ENCODE peak calls at places on chromosomes 16 and 17, in four cellular contexts. T is IMR-90, J is mesenchymal stem cell, O is mesendoderm. Z is an unnamed sample.

GRCh38 chr17:36627101-36627500 is 25.7 kb downstream of the MRM1 start:
- DNase-seq in J (no peak), O (no peak), T (no peak), Z (no peak)

GRCh38 chr16:84820771-84821170 is 986 bp downstream of the CRISPLD2 start:
- DNase-seq in J (no peak), O (no peak), T (no peak), Z (no peak)

GRCh38 chr17:68453991-68454665 is 3.2 kb downstream of the WIPI1 start:
- DNase-seq in O (no peak), J (no peak), T (no peak), Z (no peak)

GRCh38 chr16:20899503-20900298 is 457 bp downstream of the DCUN1D3 start:
- DNase-seq in J (no peak), O (peak), T (no peak), Z (peak)

GRCh38 chr17:38881600-38882191 is 11.8 kb downstream of the LASP1 start:
- DNase-seq in T (peak), J (peak), O (no peak), Z (no peak)

GRCh38 chr17:75725504-75725903 is 4.2 kb downstream of the ITGB4 start:
- DNase-seq in T (no peak), O (no peak), J (no peak), Z (no peak)

GRCh38 chr16:85253127-85253941 is 141.1 kb upstream of the CIBAR2 start:
- DNase-seq in O (peak), J (peak), T (peak), Z (peak)

GRCh38 chr16:11672206-11673090 is 4.2 kb downstream of the SNN start:
- DNase-seq in J (no peak), O (no peak), T (no peak), Z (no peak)

GRCh38 chr16:87156195-87156594 is 161.0 kb downstream of the C16orf95 start:
- DNase-seq in O (no peak), J (no peak), T (no peak), Z (no peak)

GRCh38 chr17:77546772-77547201 is 406.0 kb downstream of the SEC14L1 start:
- DNase-seq in T (no peak), J (no peak), O (peak), Z (no peak)

GRCh38 chr16:67926181-67926742 is 5.4 kb downstream of the CTRL start:
- DNase-seq in J (no peak), T (peak), O (peak), Z (no peak)

GRCh38 chr16:86353934-86354333 is 156.4 kb upstream of the FOXF1 start:
- DNase-seq in J (no peak), T (no peak), O (no peak), Z (no peak)

GRCh38 chr16:22633794-22634193 is 123.1 kb downstream of the NPIPB5 start:
- DNase-seq in J (no peak), T (no peak), O (peak), Z (no peak)

GRCh38 chr16:61182416-61182815 is 853.8 kb downstream of the CDH8 start:
- DNase-seq in O (peak), T (no peak), J (no peak), Z (no peak)

DNA sequence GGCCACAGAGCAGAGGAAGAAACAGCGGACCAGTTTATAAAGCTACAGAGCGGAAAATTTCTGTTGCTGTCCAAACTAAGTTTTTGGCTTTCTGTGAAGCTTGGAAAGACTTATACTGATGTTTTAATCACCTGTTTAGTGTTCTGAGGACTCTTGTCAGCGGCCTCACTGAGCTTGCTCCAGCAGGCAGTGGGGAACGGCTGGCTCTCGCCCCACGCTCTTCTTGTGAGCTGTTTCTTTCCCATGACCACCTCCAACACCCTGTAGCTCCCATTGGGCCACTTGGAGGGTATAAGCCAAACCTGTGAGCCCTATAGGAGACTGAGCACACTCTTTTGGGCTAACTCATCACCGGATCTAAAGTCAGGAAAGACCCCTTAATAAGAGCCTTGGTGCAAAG is 48.6 kb downstream of the HIC1 start:
- DNase-seq in J (no peak), T (no peak), O (no peak), Z (no peak)
- H2BK15ac ChIP-seq in J (no peak), T (no peak), O (no peak), Z (no peak)

GRCh38 chr17:57649191-57649590 is 95.9 kb downstream of the CCDC182 start:
- DNase-seq in O (no peak), J (no peak), T (no peak), Z (no peak)
- H3K9ac ChIP-seq in O (no peak), J (no peak), T (no peak), Z (no peak)

DNA sequence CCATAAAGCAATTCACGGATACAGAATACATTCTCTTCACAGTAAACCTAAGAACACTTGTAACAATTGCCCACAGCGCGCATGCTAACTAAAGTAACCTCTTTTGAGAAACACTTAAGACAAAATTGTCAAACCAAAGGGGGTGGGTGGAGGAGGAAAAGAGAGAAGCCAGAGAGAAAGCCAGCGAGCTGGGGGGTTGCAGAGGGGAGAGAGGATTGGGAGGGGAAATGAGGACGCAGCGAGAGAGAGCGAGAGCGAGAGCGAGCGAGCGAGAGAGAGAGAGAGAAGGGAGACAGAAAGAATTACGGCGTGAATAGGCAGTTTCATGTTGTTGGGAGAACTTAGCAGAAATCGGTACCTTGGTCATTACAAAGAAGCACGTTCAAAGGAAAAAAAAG is 1.6 kb upstream of the HOXB7 start:
- DNase-seq in O (no peak), J (peak), T (peak), Z (no peak)
- H3K4me3 ChIP-seq in O (no peak), J (peak), T (peak), Z (no peak)

DNA sequence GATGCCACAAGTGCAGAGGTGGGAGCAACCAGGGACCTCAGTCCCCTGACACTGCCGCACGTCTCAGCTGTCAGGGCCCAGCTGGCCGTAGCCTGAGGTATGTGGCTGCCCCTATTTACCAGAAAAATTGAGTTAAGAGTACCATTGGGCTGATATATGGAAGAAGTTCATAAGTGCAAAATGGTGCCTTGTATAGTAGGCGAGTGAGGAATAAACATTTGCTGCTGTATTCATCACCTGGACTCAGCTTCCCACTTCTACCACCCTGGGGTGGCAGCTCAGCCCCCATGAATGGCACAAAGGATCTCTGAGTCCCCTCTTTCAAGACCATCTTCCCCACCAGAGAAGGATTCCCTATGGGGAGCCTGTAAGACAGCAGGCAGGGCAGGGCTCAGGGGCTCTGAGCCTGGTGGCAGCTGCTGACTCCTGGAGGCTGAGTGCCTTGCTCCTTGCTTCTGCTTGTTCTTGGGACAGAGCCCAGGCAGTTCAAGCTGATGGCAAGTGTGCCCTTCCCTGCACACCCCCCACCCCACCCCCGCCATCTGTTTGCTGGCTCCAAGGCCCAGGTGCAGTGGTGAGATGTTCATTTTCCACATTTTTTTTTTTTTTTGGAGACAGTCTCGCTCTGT is 29.0 kb downstream of the TRPV2 start:
- DNase-seq in J (no peak), T (no peak), O (peak), Z (no peak)
- H2BK15ac ChIP-seq in J (no peak), T (no peak), O (no peak), Z (no peak)

Z was measured in neuronal stem cell.